ENCODE peak calls at places on chromosomes 5 and 9, in eight cellular contexts. One of them, this sample, is unnamed.

GRCh38 chr9:72592501-72593403 is 71.3 kb downstream of the TMC1 start:
- DNase-seq in NCI-H1417: peak; percentile 48
- DNase-seq in ACHN: peak; percentile 49
- DNase-seq in stimulated activated CD8-positive, alpha-beta memory T cell treated with anti-CD3 and anti-CD28 coated beads, Interleukin-15, amount 100 ng/mL, for 1 hour: no peak
- DNase-seq in RPMI7951: peak; percentile 50
- DNase-seq in activated gamma-delta T cell treated with Interleukin-2 at 50 U/mL for 16 hours: peak; percentile 16
- DNase-seq in colonic mucosa: peak; percentile 51
- DNase-seq in HT-29: peak; percentile 91
- DNase-seq in this sample: no peak

GRCh38 chr9:18743976-18744375 is 270.0 kb downstream of the ADAMTSL1 start:
- DNase-seq in colonic mucosa: no peak
- DNase-seq in NCI-H1417: no peak
- DNase-seq in stimulated activated CD8-positive, alpha-beta memory T cell treated with anti-CD3 and anti-CD28 coated beads, Interleukin-15, amount 100 ng/mL, for 1 hour: no peak
- DNase-seq in ACHN: no peak
- DNase-seq in activated gamma-delta T cell treated with Interleukin-2 at 50 U/mL for 16 hours: no peak
- DNase-seq in RPMI7951: no peak
- DNase-seq in HT-29: no peak
- DNase-seq in this sample: no peak

GRCh38 chr9:80954521-80954920 is 734.8 kb downstream of the TLE1 start:
- DNase-seq in stimulated activated CD8-positive, alpha-beta memory T cell treated with anti-CD3 and anti-CD28 coated beads, Interleukin-15, amount 100 ng/mL, for 1 hour: no peak
- DNase-seq in activated gamma-delta T cell treated with Interleukin-2 at 50 U/mL for 16 hours: no peak
- DNase-seq in ACHN: no peak
- DNase-seq in colonic mucosa: no peak
- DNase-seq in RPMI7951: peak; percentile 9
- DNase-seq in NCI-H1417: no peak
- DNase-seq in HT-29: no peak
- DNase-seq in this sample: no peak

GRCh38 chr5:24750356-24750755 is 105.6 kb upstream of the CDH10 start:
- DNase-seq in colonic mucosa: no peak
- DNase-seq in RPMI7951: no peak
- DNase-seq in HT-29: no peak
- DNase-seq in activated gamma-delta T cell treated with Interleukin-2 at 50 U/mL for 16 hours: no peak
- DNase-seq in ACHN: no peak
- DNase-seq in stimulated activated CD8-positive, alpha-beta memory T cell treated with anti-CD3 and anti-CD28 coated beads, Interleukin-15, amount 100 ng/mL, for 1 hour: no peak
- DNase-seq in NCI-H1417: no peak
- DNase-seq in this sample: no peak

GRCh38 chr9:9752722-9753121 is 860.1 kb downstream of the PTPRD start:
- DNase-seq in RPMI7951: no peak
- DNase-seq in activated gamma-delta T cell treated with Interleukin-2 at 50 U/mL for 16 hours: no peak
- DNase-seq in HT-29: no peak
- DNase-seq in ACHN: no peak
- DNase-seq in stimulated activated CD8-positive, alpha-beta memory T cell treated with anti-CD3 and anti-CD28 coated beads, Interleukin-15, amount 100 ng/mL, for 1 hour: no peak
- DNase-seq in NCI-H1417: no peak
- DNase-seq in colonic mucosa: peak; percentile 69
- DNase-seq in this sample: no peak

GRCh38 chr9:112074250-112075008 is 100.7 kb downstream of the SUSD1 start:
- DNase-seq in colonic mucosa: peak; percentile 78
- DNase-seq in NCI-H1417: peak; percentile 51
- DNase-seq in stimulated activated CD8-positive, alpha-beta memory T cell treated with anti-CD3 and anti-CD28 coated beads, Interleukin-15, amount 100 ng/mL, for 1 hour: peak; percentile 65
- DNase-seq in activated gamma-delta T cell treated with Interleukin-2 at 50 U/mL for 16 hours: peak; percentile 65
- DNase-seq in RPMI7951: peak; percentile 79
- DNase-seq in HT-29: peak; percentile 92
- DNase-seq in ACHN: peak; percentile 86
- DNase-seq in this sample: no peak

GRCh38 chr5:59506285-59506877 is 387.1 kb downstream of the PDE4D start:
- DNase-seq in stimulated activated CD8-positive, alpha-beta memory T cell treated with anti-CD3 and anti-CD28 coated beads, Interleukin-15, amount 100 ng/mL, for 1 hour: no peak
- DNase-seq in activated gamma-delta T cell treated with Interleukin-2 at 50 U/mL for 16 hours: no peak
- DNase-seq in ACHN: peak; percentile 45
- DNase-seq in RPMI7951: no peak
- DNase-seq in NCI-H1417: no peak
- DNase-seq in HT-29: peak; percentile 33
- DNase-seq in colonic mucosa: no peak
- DNase-seq in this sample: no peak

GRCh38 chr9:83466877-83467276 is 71.3 kb downstream of the FRMD3 start:
- DNase-seq in NCI-H1417: peak; percentile 17
- DNase-seq in HT-29: no peak
- DNase-seq in RPMI7951: no peak
- DNase-seq in stimulated activated CD8-positive, alpha-beta memory T cell treated with anti-CD3 and anti-CD28 coated beads, Interleukin-15, amount 100 ng/mL, for 1 hour: no peak
- DNase-seq in activated gamma-delta T cell treated with Interleukin-2 at 50 U/mL for 16 hours: no peak
- DNase-seq in ACHN: no peak
- DNase-seq in colonic mucosa: no peak
- DNase-seq in this sample: no peak

GRCh38 chr5:160260881-160261815 is 31.8 kb downstream of the FABP6 start:
- DNase-seq in activated gamma-delta T cell treated with Interleukin-2 at 50 U/mL for 16 hours: no peak
- DNase-seq in colonic mucosa: peak; percentile 60
- DNase-seq in stimulated activated CD8-positive, alpha-beta memory T cell treated with anti-CD3 and anti-CD28 coated beads, Interleukin-15, amount 100 ng/mL, for 1 hour: no peak
- DNase-seq in RPMI7951: no peak
- DNase-seq in ACHN: no peak
- DNase-seq in NCI-H1417: no peak
- DNase-seq in HT-29: peak; percentile 87
- DNase-seq in this sample: no peak

GRCh38 chr5:138844812-138845513 is 30.2 kb downstream of the LRRTM2 start:
- DNase-seq in colonic mucosa: no peak
- DNase-seq in HT-29: no peak
- DNase-seq in NCI-H1417: no peak
- DNase-seq in stimulated activated CD8-positive, alpha-beta memory T cell treated with anti-CD3 and anti-CD28 coated beads, Interleukin-15, amount 100 ng/mL, for 1 hour: no peak
- DNase-seq in RPMI7951: peak; percentile 55
- DNase-seq in activated gamma-delta T cell treated with Interleukin-2 at 50 U/mL for 16 hours: no peak
- DNase-seq in ACHN: no peak
- DNase-seq in this sample: no peak

GRCh38 chr5:76542887-76543690 is 80.1 kb downstream of the F2RL2 start:
- DNase-seq in ACHN: no peak
- DNase-seq in HT-29: no peak
- DNase-seq in NCI-H1417: no peak
- DNase-seq in stimulated activated CD8-positive, alpha-beta memory T cell treated with anti-CD3 and anti-CD28 coated beads, Interleukin-15, amount 100 ng/mL, for 1 hour: peak; percentile 24
- DNase-seq in activated gamma-delta T cell treated with Interleukin-2 at 50 U/mL for 16 hours: peak; percentile 49
- DNase-seq in RPMI7951: no peak
- DNase-seq in colonic mucosa: no peak
- DNase-seq in this sample: no peak

GRCh38 chr5:132265336-132266030 is 8.0 kb downstream of the PDLIM4 start:
- DNase-seq in HT-29: peak; percentile 87
- DNase-seq in colonic mucosa: peak; percentile 79
- DNase-seq in ACHN: peak; percentile 84
- DNase-seq in activated gamma-delta T cell treated with Interleukin-2 at 50 U/mL for 16 hours: no peak
- DNase-seq in RPMI7951: peak; percentile 95
- DNase-seq in NCI-H1417: peak; percentile 4
- DNase-seq in stimulated activated CD8-positive, alpha-beta memory T cell treated with anti-CD3 and anti-CD28 coated beads, Interleukin-15, amount 100 ng/mL, for 1 hour: no peak
- DNase-seq in this sample: no peak

GRCh38 chr5:159094745-159095144 is 5.0 kb downstream of the EBF1 start:
- DNase-seq in HT-29: peak; percentile 34
- DNase-seq in NCI-H1417: peak; percentile 14
- DNase-seq in RPMI7951: peak; percentile 58
- DNase-seq in stimulated activated CD8-positive, alpha-beta memory T cell treated with anti-CD3 and anti-CD28 coated beads, Interleukin-15, amount 100 ng/mL, for 1 hour: no peak
- DNase-seq in ACHN: peak; percentile 63
- DNase-seq in activated gamma-delta T cell treated with Interleukin-2 at 50 U/mL for 16 hours: peak; percentile 62
- DNase-seq in colonic mucosa: peak; percentile 43
- DNase-seq in this sample: no peak

This sample was measured in GM12892.